ENCODE peak calls at places on chromosomes 1 and 21, in four cellular contexts. V, W, H and F are unnamed samples.

GRCh38 chr1:3306583-3307285 is 147.7 kb upstream of the ARHGEF16 start:
- DNase-seq in V (no peak), W (no peak), H (no peak), F (no peak)

GRCh38 chr1:30366914-30367313 is 356.5 kb downstream of the MATN1 start:
- DNase-seq in V (no peak), W (no peak), H (peak; percentile 34), F (no peak)

GRCh38 chr1:224235819-224236493 is 52.9 kb downstream of the DEGS1 start:
- DNase-seq in V (no peak), W (no peak), H (no peak), F (no peak)

GRCh38 chr1:92536593-92537332 is 50.0 kb upstream of the GFI1 start:
- DNase-seq in V (no peak), W (no peak), H (no peak), F (peak; percentile 94)

GRCh38 chr1:154446292-154446691 is 41.1 kb downstream of the IL6R start:
- DNase-seq in V (no peak), W (no peak), H (no peak), F (no peak)

GRCh38 chr1:26961826-26962225 is 1.6 kb upstream of the KDF1 start:
- DNase-seq in V (no peak), W (no peak), H (no peak), F (peak; percentile 82)

GRCh38 chr1:85447000-85447943 is 17.7 kb downstream of the DDAH1 start:
- DNase-seq in V (no peak), W (no peak), H (no peak), F (no peak)

GRCh38 chr1:156931553-156931952 is 11.1 kb downstream of the LRRC71 start:
- DNase-seq in V (no peak), W (no peak), H (no peak), F (no peak)

GRCh38 chr21:15506086-15506485 is 223.7 kb upstream of the USP25 start:
- DNase-seq in V (no peak), W (no peak), H (no peak), F (no peak)

GRCh38 chr1:118247593-118247992 is 62.6 kb upstream of the SPAG17 start:
- DNase-seq in V (peak; percentile 21), W (peak; percentile 46), H (peak; percentile 0), F (peak; percentile 7)

GRCh38 chr1:246959944-246960693 is 28.4 kb upstream of the AHCTF1 start:
- DNase-seq in V (no peak), W (no peak), H (no peak), F (no peak)

GRCh38 chr1:2413495-2414296 is 1.3 kb upstream of the PEX10 start:
- DNase-seq in V (peak; percentile 30), W (no peak), H (no peak), F (peak; percentile 66)

GRCh38 chr1:175637917-175638316 is 105.5 kb downstream of the TNR start:
- DNase-seq in V (no peak), W (no peak), H (no peak), F (no peak)

GRCh38 chr1:205513774-205514173 is 9.3 kb downstream of the CDK18 start:
- DNase-seq in V (no peak), W (no peak), H (no peak), F (no peak)

GRCh38 chr1:218611916-218612580 is 266.9 kb downstream of the TGFB2 start:
- DNase-seq in V (no peak), W (no peak), H (no peak), F (no peak)

GRCh38 chr1:96424882-96425281 is 296.7 kb upstream of the PTBP2 start:
- DNase-seq in V (no peak), W (no peak), H (no peak), F (no peak)

GRCh38 chr1:208149776-208150514 is 94.2 kb downstream of the PLXNA2 start:
- DNase-seq in V (no peak), W (peak; percentile 55), H (no peak), F (peak; percentile 66)

GRCh38 chr1:108871050-108871724 is 5.6 kb upstream of the GPSM2 start:
- DNase-seq in V (no peak), W (no peak), H (no peak), F (no peak)

GRCh38 chr1:55575571-55576279 is 360.6 kb upstream of the USP24 start:
- DNase-seq in V (no peak), W (no peak), H (no peak), F (no peak)

GRCh38 chr1:43058545-43059360 is 100.1 kb upstream of the SLC2A1 start:
- DNase-seq in V (peak; percentile 31), W (no peak), H (no peak), F (no peak)

GRCh38 chr1:25556791-25557476 is 13.5 kb downstream of the LDLRAP1 start:
- DNase-seq in V (no peak), W (no peak), H (no peak), F (no peak)

GRCh38 chr1:41740630-41741239 is 178.0 kb downstream of the HIVEP3 start:
- DNase-seq in V (no peak), W (no peak), H (no peak), F (no peak)

GRCh38 chr21:35925497-35925896 is 134.8 kb downstream of the SETD4 start:
- DNase-seq in V (no peak), W (no peak), H (no peak), F (peak; percentile 83)

GRCh38 chr1:116763116-116763786 is 9.0 kb downstream of the CD2 start:
- DNase-seq in V (no peak), W (no peak), H (no peak), F (no peak)

GRCh38 chr1:91844862-91845528 is 41.0 kb downstream of the TGFBR3 start:
- DNase-seq in V (no peak), W (no peak), H (no peak), F (peak; percentile 87)

GRCh38 chr1:89822999-89823628 is 2.3 kb downstream of the LRRC8D start:
- DNase-seq in V (no peak), W (no peak), H (no peak), F (no peak)

GRCh38 chr1:1782399-1783221 is 4.3 kb upstream of the NADK start:
- DNase-seq in V (peak; percentile 55), W (no peak), H (no peak), F (peak; percentile 57)

GRCh38 chr1:30601316-30602085 is 121.9 kb downstream of the MATN1 start:
- DNase-seq in V (no peak), W (no peak), H (no peak), F (no peak)

GRCh38 chr1:2125375-2126211 is 69.0 kb downstream of the FAAP20 start:
- DNase-seq in V (no peak), W (no peak), H (no peak), F (no peak)

GRCh38 chr1:27258598-27258997 is 24.2 kb downstream of the WDTC1 start:
- DNase-seq in V (no peak), W (no peak), H (no peak), F (no peak)

GRCh38 chr1:243482237-243483022 is 226.6 kb downstream of the SDCCAG8 start:
- DNase-seq in V (peak; percentile 56), W (no peak), H (no peak), F (no peak)

DNA sequence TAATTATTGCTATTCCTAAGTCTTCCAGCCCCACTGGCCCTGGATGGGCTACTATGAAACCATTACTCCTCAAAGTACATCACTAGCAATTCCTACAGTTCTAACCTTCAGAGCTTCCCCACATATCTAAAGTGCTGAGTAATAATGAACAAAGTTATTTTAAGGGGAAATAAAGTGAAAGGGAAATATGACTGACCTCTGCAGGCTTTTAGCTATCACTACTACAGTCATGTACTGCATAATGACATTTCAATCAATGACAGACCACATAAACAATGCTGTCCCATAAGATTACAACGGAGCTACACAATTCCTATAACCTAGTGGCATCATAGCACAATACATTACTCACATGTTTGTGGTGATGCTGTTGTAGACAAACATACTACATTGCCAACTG is 32.5 kb upstream of the ASPM start:
- DNase-seq in V (no peak), W (no peak), H (no peak), F (peak; percentile 23)
- TF ChIP-seq SP1 in V (no peak), W (no peak), H (no peak), F (no peak)

GRCh38 chr1:94205639-94206038 is 31.7 kb downstream of the ARHGAP29 start:
- DNase-seq in V (no peak), W (no peak), H (no peak), F (no peak)
- TF ChIP-seq SP1 in V (no peak), W (no peak), H (no peak), F (no peak)

DNA sequence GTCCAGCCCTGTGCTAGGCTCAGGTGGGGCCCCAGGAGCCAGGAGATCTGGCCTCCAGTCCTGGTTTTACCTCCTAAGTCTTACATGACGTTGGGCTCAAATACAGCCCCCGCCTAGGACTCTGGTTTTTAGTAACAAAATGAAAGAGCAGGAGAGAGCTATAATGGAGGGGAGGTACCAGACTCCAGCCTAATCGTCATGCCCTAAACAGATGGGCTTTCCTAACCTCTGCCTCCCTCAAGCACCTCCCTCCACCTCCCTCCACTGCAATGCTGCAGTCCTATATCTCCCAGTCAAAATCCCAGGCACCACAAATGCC is 28.6 kb downstream of the TTC39A start:
- DNase-seq in V (no peak), W (no peak), H (no peak), F (no peak)
- TF ChIP-seq SP1 in V (no peak), W (no peak), H (no peak), F (no peak)

DNA sequence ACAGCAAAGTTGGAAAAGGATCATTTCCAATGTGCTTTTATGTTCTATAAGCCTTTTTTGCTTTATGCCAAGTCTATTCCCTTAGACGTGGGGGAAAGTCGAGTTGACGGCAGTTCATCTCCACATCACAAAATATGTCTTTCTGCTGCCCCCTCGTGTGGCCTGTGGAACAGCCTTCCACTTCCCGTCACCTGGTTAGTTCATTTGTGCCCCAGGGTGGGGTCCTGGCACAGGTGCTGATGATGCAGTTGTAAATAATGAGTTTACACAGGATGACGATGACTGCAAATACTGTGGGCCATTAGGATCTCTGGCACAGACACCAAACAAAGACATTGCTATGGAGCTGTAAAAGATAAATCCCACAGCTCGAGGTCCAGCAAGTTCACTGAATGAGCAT is 10.0 kb upstream of the OTUD3 start:
- DNase-seq in V (no peak), W (no peak), H (no peak), F (peak; percentile 29)
- TF ChIP-seq SP1 in V (no peak), W (no peak), H (no peak), F (no peak)

GRCh38 chr1:214583113-214583512 is 19.9 kb upstream of the CENPF start:
- DNase-seq in V (no peak), W (no peak), H (no peak), F (no peak)

GRCh38 chr1:214584805-214585766 is 17.9 kb upstream of the CENPF start:
- DNase-seq in V (no peak), W (peak; percentile 49), H (peak; percentile 40), F (peak; percentile 31)

GRCh38 chr1:214581785-214582184 is 21.2 kb upstream of the CENPF start:
- DNase-seq in V (no peak), W (no peak), H (peak; percentile 33), F (no peak)

GRCh38 chr1:214582289-214582891 is 20.6 kb upstream of the CENPF start:
- DNase-seq in V (no peak), W (no peak), H (no peak), F (no peak)

DNA sequence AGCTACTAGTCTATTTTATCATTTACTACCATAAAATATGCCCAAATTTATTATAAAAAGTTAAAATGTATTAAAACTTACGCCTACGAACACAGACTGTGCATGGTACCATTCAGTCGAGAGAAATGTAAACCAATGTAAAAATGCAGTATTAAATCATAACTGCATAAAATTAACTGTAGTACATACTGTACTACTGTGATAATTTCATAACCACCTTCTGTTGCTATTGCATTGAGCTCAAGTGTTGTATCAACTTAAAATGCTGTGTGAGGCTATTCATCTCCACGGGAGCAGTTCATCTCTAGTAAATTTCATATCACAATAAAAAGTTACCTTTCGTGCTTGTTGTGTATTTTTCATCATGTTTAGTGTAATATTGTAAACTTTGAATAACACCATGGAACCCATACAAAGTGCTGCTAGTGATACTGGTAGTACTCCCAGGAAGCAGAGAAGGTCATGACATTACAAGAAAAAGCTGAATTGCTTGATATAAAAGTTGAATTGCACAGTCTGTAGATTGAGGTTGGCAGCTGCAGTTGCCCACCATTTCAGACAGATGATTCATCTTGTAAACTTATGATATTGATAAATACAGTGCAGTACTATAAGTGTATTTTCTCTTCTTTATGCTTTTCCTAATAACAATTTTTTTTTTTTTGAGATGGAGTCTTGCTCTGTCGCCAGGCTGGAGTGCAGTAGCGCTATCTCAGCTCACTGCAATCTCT is 19.0 kb upstream of the CENPF start:
- DNase-seq in V (no peak), W (no peak), H (no peak), F (no peak)
- TF ChIP-seq SP1 in V (no peak), W (no peak), H (no peak), F (no peak)